ENCODE peak calls at places on chromosome 22, in ten cellular contexts. One of them, this sample, is unnamed. For H3K27me3, the result is how much of the 10 kb centered on the place peaks cover.

GRCh38 chr22:36385491-36386350 is 2.0 kb downstream of the MYH9 start:
- DNase-seq in IMR-90: no peak
- DNase-seq in tibial nerve: no peak
- DNase-seq in uterus: peak
- DNase-seq in testis: no peak
- DNase-seq in heart left ventricle: no peak
- DNase-seq in suprapubic skin: no peak
- DNase-seq in spleen: peak
- DNase-seq in breast epithelium: peak
- DNase-seq in sigmoid colon: peak
- DNase-seq in this sample: peak

GRCh38 chr22:42336527-42337227 is 66.2 kb upstream of the TCF20 start:
- DNase-seq in IMR-90: no peak
- DNase-seq in tibial nerve: no peak
- DNase-seq in uterus: no peak
- DNase-seq in testis: no peak
- DNase-seq in heart left ventricle: no peak
- DNase-seq in suprapubic skin: no peak
- DNase-seq in spleen: no peak
- DNase-seq in breast epithelium: no peak
- DNase-seq in sigmoid colon: no peak
- DNase-seq in this sample: no peak

GRCh38 chr22:47042861-47043496 is 280.5 kb downstream of the TBC1D22A start:
- DNase-seq in IMR-90: no peak
- DNase-seq in tibial nerve: no peak
- DNase-seq in uterus: no peak
- DNase-seq in testis: no peak
- DNase-seq in heart left ventricle: no peak
- DNase-seq in suprapubic skin: no peak
- DNase-seq in spleen: peak
- DNase-seq in breast epithelium: no peak
- DNase-seq in sigmoid colon: no peak
- DNase-seq in this sample: no peak

GRCh38 chr22:24141586-24141985 is 39.7 kb upstream of the SUSD2 start:
- DNase-seq in IMR-90: peak
- DNase-seq in tibial nerve: no peak
- DNase-seq in uterus: no peak
- DNase-seq in testis: no peak
- DNase-seq in heart left ventricle: no peak
- DNase-seq in suprapubic skin: no peak
- DNase-seq in spleen: no peak
- DNase-seq in breast epithelium: no peak
- DNase-seq in sigmoid colon: no peak
- DNase-seq in this sample: no peak

GRCh38 chr22:30045001-30045887 is 35.0 kb upstream of the HORMAD2 start:
- DNase-seq in IMR-90: no peak
- DNase-seq in tibial nerve: no peak
- DNase-seq in uterus: no peak
- DNase-seq in testis: no peak
- DNase-seq in heart left ventricle: no peak
- DNase-seq in suprapubic skin: no peak
- DNase-seq in spleen: no peak
- DNase-seq in breast epithelium: no peak
- DNase-seq in sigmoid colon: peak
- DNase-seq in this sample: no peak

GRCh38 chr22:19115628-19116027 is 6.6 kb downstream of the DGCR2 start:
- DNase-seq in IMR-90: no peak
- DNase-seq in tibial nerve: no peak
- DNase-seq in uterus: no peak
- DNase-seq in testis: no peak
- DNase-seq in heart left ventricle: no peak
- DNase-seq in suprapubic skin: no peak
- DNase-seq in spleen: no peak
- DNase-seq in breast epithelium: no peak
- DNase-seq in sigmoid colon: no peak
- DNase-seq in this sample: no peak

GRCh38 chr22:43126506-43127165 is 16.1 kb downstream of the BIK start:
- DNase-seq in IMR-90: peak
- DNase-seq in tibial nerve: no peak
- DNase-seq in uterus: no peak
- DNase-seq in testis: no peak
- DNase-seq in heart left ventricle: no peak
- DNase-seq in suprapubic skin: no peak
- DNase-seq in spleen: no peak
- DNase-seq in breast epithelium: no peak
- DNase-seq in sigmoid colon: no peak
- DNase-seq in this sample: no peak

GRCh38 chr22:24706050-24706449 is 68.5 kb downstream of the PIWIL3 start:
- DNase-seq in IMR-90: no peak
- DNase-seq in tibial nerve: no peak
- DNase-seq in uterus: no peak
- DNase-seq in testis: no peak
- DNase-seq in heart left ventricle: no peak
- DNase-seq in suprapubic skin: no peak
- DNase-seq in spleen: no peak
- DNase-seq in breast epithelium: no peak
- DNase-seq in sigmoid colon: no peak
- DNase-seq in this sample: no peak

GRCh38 chr22:30821381-30821780 is 126.7 kb downstream of the OSBP2 start:
- DNase-seq in IMR-90: no peak
- DNase-seq in tibial nerve: no peak
- DNase-seq in uterus: no peak
- DNase-seq in testis: no peak
- DNase-seq in heart left ventricle: no peak
- DNase-seq in suprapubic skin: no peak
- DNase-seq in spleen: no peak
- DNase-seq in breast epithelium: no peak
- DNase-seq in sigmoid colon: no peak
- DNase-seq in this sample: no peak

GRCh38 chr22:46661221-46661851 is 41.1 kb downstream of the GRAMD4 start:
- DNase-seq in IMR-90: peak
- DNase-seq in tibial nerve: no peak
- DNase-seq in uterus: no peak
- DNase-seq in testis: no peak
- DNase-seq in heart left ventricle: no peak
- DNase-seq in suprapubic skin: no peak
- DNase-seq in spleen: no peak
- DNase-seq in breast epithelium: no peak
- DNase-seq in sigmoid colon: no peak
- DNase-seq in this sample: no peak

GRCh38 chr22:38761202-38762162 is 5.7 kb upstream of the SUN2 start:
- DNase-seq in IMR-90: no peak
- DNase-seq in tibial nerve: no peak
- DNase-seq in uterus: no peak
- DNase-seq in testis: no peak
- DNase-seq in heart left ventricle: no peak
- DNase-seq in suprapubic skin: no peak
- DNase-seq in spleen: peak
- DNase-seq in breast epithelium: no peak
- DNase-seq in sigmoid colon: no peak
- DNase-seq in this sample: no peak

GRCh38 chr22:46569848-46570695 is 32.7 kb upstream of the CELSR1 start:
- DNase-seq in IMR-90: no peak
- DNase-seq in tibial nerve: no peak
- DNase-seq in uterus: no peak
- DNase-seq in testis: no peak
- DNase-seq in heart left ventricle: peak
- DNase-seq in suprapubic skin: peak
- DNase-seq in spleen: peak
- DNase-seq in breast epithelium: no peak
- DNase-seq in sigmoid colon: peak
- DNase-seq in this sample: no peak

GRCh38 chr22:19733755-19734154 is 10.4 kb downstream of the GP1BB start:
- DNase-seq in IMR-90: no peak
- DNase-seq in tibial nerve: no peak
- DNase-seq in uterus: no peak
- DNase-seq in testis: no peak
- DNase-seq in heart left ventricle: no peak
- DNase-seq in suprapubic skin: no peak
- DNase-seq in spleen: no peak
- DNase-seq in breast epithelium: no peak
- DNase-seq in sigmoid colon: no peak
- DNase-seq in this sample: no peak

DNA sequence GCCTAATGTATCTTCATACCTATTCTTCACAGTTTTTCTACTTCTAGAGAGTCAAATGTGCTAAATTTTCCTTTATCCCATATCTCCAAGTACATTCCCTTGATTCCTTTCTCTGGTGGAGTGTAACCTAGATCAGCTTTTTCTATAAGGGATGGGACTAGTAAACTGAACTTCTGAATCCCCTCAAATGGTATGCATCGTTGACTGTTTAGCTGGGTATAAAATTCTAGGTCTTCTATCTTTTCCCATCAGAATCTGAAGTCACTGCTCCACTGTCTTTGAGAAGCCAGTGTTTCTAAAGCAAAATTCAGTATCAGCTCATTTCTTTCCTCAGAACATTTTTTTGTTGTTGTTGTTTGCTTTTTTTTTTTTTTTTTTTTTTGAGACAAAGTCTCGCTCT is 1256.8 kb downstream of the BRD1 start:
- DNase-seq in IMR-90: no peak
- DNase-seq in tibial nerve: no peak
- DNase-seq in uterus: no peak
- DNase-seq in testis: no peak
- DNase-seq in heart left ventricle: no peak
- DNase-seq in suprapubic skin: no peak
- DNase-seq in spleen: no peak
- DNase-seq in breast epithelium: no peak
- DNase-seq in sigmoid colon: no peak
- DNase-seq in this sample: no peak
- H3K27me3 ChIP-seq in IMR-90: under half
- H3K27me3 ChIP-seq in tibial nerve: under half
- H3K27me3 ChIP-seq in uterus: under half
- H3K27me3 ChIP-seq in testis: under half
- H3K27me3 ChIP-seq in heart left ventricle: under half
- H3K27me3 ChIP-seq in suprapubic skin: under half
- H3K27me3 ChIP-seq in spleen: under half
- H3K27me3 ChIP-seq in breast epithelium: under half
- H3K27me3 ChIP-seq in sigmoid colon: under half
- H3K27me3 ChIP-seq in this sample: under half

GRCh38 chr22:45240810-45241631 is at the start of gene KIAA0930:
- DNase-seq in IMR-90: peak
- DNase-seq in tibial nerve: peak
- DNase-seq in uterus: peak
- DNase-seq in testis: peak
- DNase-seq in heart left ventricle: peak
- DNase-seq in suprapubic skin: peak
- DNase-seq in spleen: peak
- DNase-seq in breast epithelium: peak
- DNase-seq in sigmoid colon: peak
- DNase-seq in this sample: peak
- TF ChIP-seq POLR2A in IMR-90: no peak
- TF ChIP-seq POLR2A in tibial nerve: no peak
- TF ChIP-seq POLR2A in uterus: no peak
- TF ChIP-seq POLR2A in testis: no peak
- TF ChIP-seq POLR2A in heart left ventricle: no peak
- TF ChIP-seq POLR2A in suprapubic skin: no peak
- TF ChIP-seq POLR2A in spleen: no peak
- TF ChIP-seq POLR2A in breast epithelium: no peak
- TF ChIP-seq POLR2A in sigmoid colon: no peak
- TF ChIP-seq POLR2A in this sample: no peak

GRCh38 chr22:50308986-50309600 is 1.6 kb upstream of the PLXNB2 start:
- DNase-seq in IMR-90: no peak
- DNase-seq in tibial nerve: no peak
- DNase-seq in uterus: no peak
- DNase-seq in testis: no peak
- DNase-seq in heart left ventricle: no peak
- DNase-seq in suprapubic skin: no peak
- DNase-seq in spleen: no peak
- DNase-seq in breast epithelium: no peak
- DNase-seq in sigmoid colon: no peak
- DNase-seq in this sample: peak

GRCh38 chr22:50309601-50309991 is 2.1 kb upstream of the PLXNB2 start:
- DNase-seq in IMR-90: no peak
- DNase-seq in tibial nerve: no peak
- DNase-seq in uterus: no peak
- DNase-seq in testis: no peak
- DNase-seq in heart left ventricle: no peak
- DNase-seq in suprapubic skin: no peak
- DNase-seq in spleen: no peak
- DNase-seq in breast epithelium: no peak
- DNase-seq in sigmoid colon: no peak
- DNase-seq in this sample: no peak

GRCh38 chr22:50310949-50311444 is 3.6 kb upstream of the PLXNB2 start:
- DNase-seq in IMR-90: no peak
- DNase-seq in tibial nerve: no peak
- DNase-seq in uterus: no peak
- DNase-seq in testis: no peak
- DNase-seq in heart left ventricle: no peak
- DNase-seq in suprapubic skin: no peak
- DNase-seq in spleen: peak
- DNase-seq in breast epithelium: no peak
- DNase-seq in sigmoid colon: no peak
- DNase-seq in this sample: no peak

GRCh38 chr22:50311606-50312351 is 4.3 kb upstream of the PLXNB2 start:
- DNase-seq in IMR-90: no peak
- DNase-seq in tibial nerve: no peak
- DNase-seq in uterus: no peak
- DNase-seq in testis: no peak
- DNase-seq in heart left ventricle: no peak
- DNase-seq in suprapubic skin: peak
- DNase-seq in spleen: no peak
- DNase-seq in breast epithelium: no peak
- DNase-seq in sigmoid colon: peak
- DNase-seq in this sample: no peak

DNA sequence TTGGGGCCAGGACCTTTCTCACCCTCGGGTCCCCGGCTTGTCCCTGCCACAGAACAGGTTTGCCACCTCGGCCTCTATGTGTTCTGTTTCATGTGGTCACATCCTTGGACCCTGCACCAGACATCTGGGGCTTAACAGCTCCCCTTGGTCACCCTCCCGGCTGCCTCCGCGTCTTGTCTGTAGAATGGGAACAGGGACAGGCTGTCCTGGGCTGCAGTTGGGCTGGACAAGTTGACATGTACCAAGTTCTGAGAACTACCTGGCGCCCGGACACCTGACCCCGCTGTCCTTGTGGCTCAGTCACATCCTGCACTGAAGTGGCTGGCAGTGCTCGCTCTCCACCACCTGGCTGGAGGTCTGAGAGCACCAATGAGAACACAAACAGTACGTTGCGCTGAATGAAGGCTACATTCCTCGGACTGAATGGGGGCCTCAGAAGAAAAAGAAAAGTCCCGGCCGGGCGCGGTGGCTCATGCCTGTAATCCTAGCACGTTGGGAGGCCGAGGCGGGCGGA is 2.8 kb upstream of the PLXNB2 start:
- DNase-seq in IMR-90: no peak
- DNase-seq in tibial nerve: no peak
- DNase-seq in uterus: no peak
- DNase-seq in testis: no peak
- DNase-seq in heart left ventricle: no peak
- DNase-seq in suprapubic skin: no peak
- DNase-seq in spleen: peak
- DNase-seq in breast epithelium: no peak
- DNase-seq in sigmoid colon: no peak
- DNase-seq in this sample: no peak
- H3K27me3 ChIP-seq in IMR-90: under half
- H3K27me3 ChIP-seq in tibial nerve: under half
- H3K27me3 ChIP-seq in uterus: under half
- H3K27me3 ChIP-seq in testis: under half
- H3K27me3 ChIP-seq in heart left ventricle: under half
- H3K27me3 ChIP-seq in suprapubic skin: under half
- H3K27me3 ChIP-seq in spleen: under half
- H3K27me3 ChIP-seq in breast epithelium: under half
- H3K27me3 ChIP-seq in sigmoid colon: under half
- H3K27me3 ChIP-seq in this sample: under half

GRCh38 chr22:40499187-40499753 is 128.9 kb downstream of the SGSM3 start:
- DNase-seq in IMR-90: peak
- DNase-seq in tibial nerve: no peak
- DNase-seq in uterus: peak
- DNase-seq in testis: peak
- DNase-seq in heart left ventricle: no peak
- DNase-seq in suprapubic skin: no peak
- DNase-seq in spleen: no peak
- DNase-seq in breast epithelium: no peak
- DNase-seq in sigmoid colon: no peak
- DNase-seq in this sample: peak
- TF ChIP-seq POLR2A in IMR-90: peak
- TF ChIP-seq POLR2A in tibial nerve: no peak
- TF ChIP-seq POLR2A in uterus: no peak
- TF ChIP-seq POLR2A in testis: no peak
- TF ChIP-seq POLR2A in heart left ventricle: no peak
- TF ChIP-seq POLR2A in suprapubic skin: no peak
- TF ChIP-seq POLR2A in spleen: no peak
- TF ChIP-seq POLR2A in breast epithelium: no peak
- TF ChIP-seq POLR2A in sigmoid colon: no peak
- TF ChIP-seq POLR2A in this sample: no peak

This sample was measured in ovary.